ENCODE peak calls at places on chromosomes 11 and 22, in six cellular contexts. One of them, this sample, is unnamed.

GRCh38 chr11:73001615-73002014 is 140.5 kb downstream of the FCHSD2 start:
- DNase-seq in left ventricle myocardium inferior: no peak
- DNase-seq in transverse colon: no peak
- DNase-seq in spleen: no peak
- DNase-seq in hepatocyte: no peak
- DNase-seq in mammary epithelial cell: no peak
- DNase-seq in this sample: peak

GRCh38 chr22:42039271-42039670 is 31.3 kb downstream of the NAGA start:
- DNase-seq in left ventricle myocardium inferior: no peak
- DNase-seq in transverse colon: no peak
- DNase-seq in spleen: no peak
- DNase-seq in hepatocyte: no peak
- DNase-seq in mammary epithelial cell: peak
- DNase-seq in this sample: no peak

GRCh38 chr22:39219071-39220050 is 25.4 kb downstream of the PDGFB start:
- DNase-seq in left ventricle myocardium inferior: no peak
- DNase-seq in transverse colon: no peak
- DNase-seq in spleen: peak
- DNase-seq in hepatocyte: no peak
- DNase-seq in mammary epithelial cell: no peak
- DNase-seq in this sample: no peak

GRCh38 chr11:65353900-65354264 is 669 bp upstream of the TIGD3 start:
- DNase-seq in left ventricle myocardium inferior: no peak
- DNase-seq in transverse colon: no peak
- DNase-seq in spleen: no peak
- DNase-seq in hepatocyte: no peak
- DNase-seq in mammary epithelial cell: no peak
- DNase-seq in this sample: no peak

GRCh38 chr22:46596819-46597218 is 23.4 kb upstream of the GRAMD4 start:
- DNase-seq in left ventricle myocardium inferior: no peak
- DNase-seq in transverse colon: peak
- DNase-seq in spleen: peak
- DNase-seq in hepatocyte: peak
- DNase-seq in mammary epithelial cell: peak
- DNase-seq in this sample: no peak

GRCh38 chr11:128497057-128497957 is 90.1 kb downstream of the ETS1 start:
- DNase-seq in left ventricle myocardium inferior: no peak
- DNase-seq in transverse colon: no peak
- DNase-seq in spleen: no peak
- DNase-seq in hepatocyte: peak
- DNase-seq in mammary epithelial cell: peak
- DNase-seq in this sample: peak

GRCh38 chr22:19872779-19873137 is 18.1 kb upstream of the GNB1L start:
- DNase-seq in left ventricle myocardium inferior: no peak
- DNase-seq in transverse colon: no peak
- DNase-seq in spleen: peak
- DNase-seq in hepatocyte: no peak
- DNase-seq in mammary epithelial cell: no peak
- DNase-seq in this sample: no peak

GRCh38 chr11:3001496-3001895 is 9.4 kb upstream of the NAP1L4 start:
- DNase-seq in left ventricle myocardium inferior: peak
- DNase-seq in transverse colon: no peak
- DNase-seq in spleen: no peak
- DNase-seq in hepatocyte: no peak
- DNase-seq in mammary epithelial cell: no peak
- DNase-seq in this sample: no peak

GRCh38 chr11:113022267-113022666 is 61.0 kb downstream of the NCAM1 start:
- DNase-seq in left ventricle myocardium inferior: no peak
- DNase-seq in transverse colon: no peak
- DNase-seq in spleen: no peak
- DNase-seq in hepatocyte: no peak
- DNase-seq in mammary epithelial cell: no peak
- DNase-seq in this sample: no peak

DNA sequence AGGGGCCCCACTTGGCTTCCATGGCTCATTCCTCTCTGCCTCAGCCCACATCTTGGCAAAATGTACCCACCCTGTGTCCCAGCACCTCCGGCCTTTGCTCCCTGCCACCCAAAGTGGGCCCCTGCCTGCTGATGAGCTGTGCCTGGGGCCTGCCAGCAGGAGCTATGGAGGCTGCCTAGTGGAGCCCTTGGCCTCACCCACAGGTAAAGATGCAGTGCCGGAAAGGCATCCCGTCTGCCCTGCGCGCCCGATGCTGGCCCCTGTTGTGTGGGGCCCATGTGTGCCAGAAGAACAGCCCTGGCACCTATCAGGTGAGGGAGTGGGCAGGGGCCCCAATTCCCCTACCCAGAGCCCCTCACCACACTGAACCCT is 1.3 kb downstream of the TBC1D10C start:
- DNase-seq in left ventricle myocardium inferior: no peak
- DNase-seq in transverse colon: no peak
- DNase-seq in spleen: peak
- DNase-seq in hepatocyte: no peak
- DNase-seq in mammary epithelial cell: no peak
- DNase-seq in this sample: no peak
- TF ChIP-seq CTCF in left ventricle myocardium inferior: no peak
- TF ChIP-seq CTCF in transverse colon: no peak
- TF ChIP-seq CTCF in spleen: no peak
- TF ChIP-seq CTCF in hepatocyte: no peak
- TF ChIP-seq CTCF in mammary epithelial cell: no peak
- TF ChIP-seq CTCF in this sample: no peak

DNA sequence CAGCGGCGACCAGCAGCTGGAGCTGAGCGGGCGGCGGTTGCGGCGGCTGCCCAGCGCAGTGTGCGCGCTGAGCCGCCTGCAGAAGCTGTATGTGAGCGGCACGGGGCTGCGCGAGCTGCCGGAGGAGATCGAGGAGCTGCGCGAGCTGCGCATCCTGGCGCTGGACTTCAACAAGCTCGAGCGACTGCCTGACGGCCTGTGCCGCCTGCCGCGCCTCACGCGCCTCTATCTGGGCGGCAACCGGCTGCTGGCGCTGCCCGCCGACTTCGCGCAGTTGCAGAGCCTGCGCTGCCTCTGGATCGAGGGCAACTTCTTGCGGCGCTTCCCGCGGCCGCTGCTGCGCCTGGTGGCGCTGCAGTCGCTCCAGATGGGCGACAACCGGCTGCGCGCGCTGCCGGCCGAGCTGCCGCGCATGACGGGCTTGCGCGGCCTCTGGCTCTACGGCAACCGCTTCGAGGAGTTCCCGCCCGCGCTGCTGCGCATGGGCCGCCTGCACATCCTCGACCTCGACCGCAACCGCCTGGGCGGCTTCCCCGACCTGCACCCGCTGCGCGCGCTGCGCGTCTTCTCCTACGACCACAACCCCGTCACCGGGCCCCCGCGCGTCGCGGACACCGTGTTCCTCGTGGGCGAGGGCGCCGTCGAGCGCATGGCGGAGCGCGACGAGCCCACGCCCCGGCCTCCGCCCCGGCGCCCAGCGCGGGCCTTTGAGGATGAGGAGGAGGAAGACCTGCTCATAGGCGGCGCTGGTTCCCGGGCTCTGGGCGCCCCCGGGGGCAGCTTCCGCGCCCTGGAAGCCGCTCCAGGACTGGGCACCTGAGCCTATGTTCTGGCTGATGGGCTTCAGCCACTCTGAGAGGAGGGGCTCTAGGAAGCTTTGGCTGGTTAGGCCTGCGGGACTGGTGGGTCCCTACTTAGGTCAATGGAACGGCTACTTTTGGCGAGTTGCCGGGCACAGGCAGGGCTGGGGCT is 795 bp downstream of the LRRC10B start:
- DNase-seq in left ventricle myocardium inferior: peak
- DNase-seq in transverse colon: peak
- DNase-seq in spleen: peak
- DNase-seq in hepatocyte: peak
- DNase-seq in mammary epithelial cell: peak
- DNase-seq in this sample: no peak
- TF ChIP-seq CTCF in left ventricle myocardium inferior: peak
- TF ChIP-seq CTCF in transverse colon: peak
- TF ChIP-seq CTCF in spleen: no peak
- TF ChIP-seq CTCF in hepatocyte: peak
- TF ChIP-seq CTCF in mammary epithelial cell: peak
- TF ChIP-seq CTCF in this sample: no peak

DNA sequence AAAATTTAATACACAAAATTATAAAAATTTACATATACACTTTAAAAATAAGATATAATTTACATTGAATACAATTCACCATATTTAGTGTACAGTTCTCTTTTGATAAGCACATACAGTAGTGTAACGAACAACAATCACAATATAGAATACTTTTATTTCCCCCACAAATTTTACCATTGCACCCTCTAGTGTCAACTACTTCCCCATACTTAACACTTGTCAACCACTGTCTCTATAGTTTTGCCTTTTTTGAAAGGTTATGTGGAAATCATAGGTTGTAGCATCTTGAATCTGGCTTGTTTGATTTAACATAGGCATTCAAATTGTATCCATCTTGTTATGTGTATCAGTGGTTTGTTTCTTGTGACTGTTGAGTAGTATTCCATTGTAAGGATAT is 21.3 kb upstream of the PANX1 start:
- DNase-seq in left ventricle myocardium inferior: no peak
- DNase-seq in transverse colon: no peak
- DNase-seq in spleen: no peak
- DNase-seq in hepatocyte: no peak
- DNase-seq in mammary epithelial cell: no peak
- DNase-seq in this sample: peak
- TF ChIP-seq CTCF in left ventricle myocardium inferior: no peak
- TF ChIP-seq CTCF in transverse colon: no peak
- TF ChIP-seq CTCF in spleen: no peak
- TF ChIP-seq CTCF in hepatocyte: peak
- TF ChIP-seq CTCF in mammary epithelial cell: no peak
- TF ChIP-seq CTCF in this sample: peak

GRCh38 chr11:96551136-96551535 is 161.3 kb downstream of the JRKL start:
- DNase-seq in left ventricle myocardium inferior: no peak
- DNase-seq in transverse colon: no peak
- DNase-seq in spleen: no peak
- DNase-seq in hepatocyte: no peak
- DNase-seq in mammary epithelial cell: no peak
- DNase-seq in this sample: no peak

GRCh38 chr11:96554236-96554635 is 164.4 kb downstream of the JRKL start:
- DNase-seq in left ventricle myocardium inferior: no peak
- DNase-seq in transverse colon: no peak
- DNase-seq in spleen: no peak
- DNase-seq in hepatocyte: no peak
- DNase-seq in mammary epithelial cell: no peak
- DNase-seq in this sample: no peak
- TF ChIP-seq CTCF in left ventricle myocardium inferior: no peak
- TF ChIP-seq CTCF in transverse colon: no peak
- TF ChIP-seq CTCF in spleen: no peak
- TF ChIP-seq CTCF in hepatocyte: no peak
- TF ChIP-seq CTCF in mammary epithelial cell: no peak
- TF ChIP-seq CTCF in this sample: no peak

GRCh38 chr11:29120329-29120695 is 896.5 kb downstream of the KCNA4 start:
- DNase-seq in left ventricle myocardium inferior: no peak
- DNase-seq in transverse colon: no peak
- DNase-seq in spleen: no peak
- DNase-seq in hepatocyte: no peak
- DNase-seq in mammary epithelial cell: no peak
- DNase-seq in this sample: no peak
- TF ChIP-seq CTCF in left ventricle myocardium inferior: no peak
- TF ChIP-seq CTCF in transverse colon: no peak
- TF ChIP-seq CTCF in spleen: no peak
- TF ChIP-seq CTCF in hepatocyte: no peak
- TF ChIP-seq CTCF in mammary epithelial cell: no peak
- TF ChIP-seq CTCF in this sample: no peak

This sample was measured in MCF 10A.